ENCODE peak calls at places on chromosome 6, in ten cellular contexts. K is left lung; U is choroid plexus epithelial cell; Z is CD8-positive, alpha-beta T cell; Y is glutamatergic neuron; D is fibroblast of pulmonary artery; Q is CD14-positive monocyte; T is A549; F is cardiac muscle cell; E is psoas muscle. O is an unnamed sample.

GRCh38 chr6:57248311-57248895 is 26.3 kb upstream of the RAB23 start:
- DNase-seq in K (no peak), U (no peak), Z (no peak), Y (no peak), D (no peak), Q (no peak), T (no peak), F (no peak), E (no peak), O (no peak)

GRCh38 chr6:71368284-71368683 is 79.7 kb downstream of the OGFRL1 start:
- DNase-seq in K (no peak), U (no peak), Z (no peak), Y (no peak), D (no peak), Q (no peak), T (no peak), F (no peak), E (no peak), O (no peak)

GRCh38 chr6:118584906-118585305 is 36.8 kb downstream of the PLN start:
- DNase-seq in K (no peak), U (no peak), Z (no peak), Y (no peak), D (no peak), Q (no peak), T (no peak), F (no peak), E (no peak), O (no peak)

GRCh38 chr6:147986891-147987290 is 355.7 kb upstream of the SASH1 start:
- DNase-seq in K (no peak), U (no peak), Z (no peak), Y (no peak), D (peak; percentile 3), Q (no peak), T (no peak), F (peak; percentile 62), E (no peak), O (no peak)

GRCh38 chr6:93416575-93417420 is 2.6 kb downstream of the EPHA7 start:
- DNase-seq in K (no peak), U (peak; percentile 35), Z (no peak), Y (peak; percentile 60), D (peak; percentile 12), Q (no peak), T (peak; percentile 3), F (peak; percentile 30), E (peak; percentile 48), O (no peak)

GRCh38 chr6:16805190-16805860 is 44.1 kb upstream of the ATXN1 start:
- DNase-seq in K (no peak), U (peak; percentile 16), Z (no peak), Y (no peak), D (no peak), Q (no peak), T (no peak), F (no peak), E (no peak), O (no peak)

GRCh38 chr6:83442752-83443151 is 11.9 kb upstream of the ME1 start:
- DNase-seq in K (no peak), U (peak; percentile 45), Z (no peak), Y (no peak), D (peak; percentile 68), Q (no peak), T (no peak), F (peak; percentile 83), E (no peak), O (no peak)

GRCh38 chr6:80771941-80772340 is 665.5 kb downstream of the BCKDHB start:
- DNase-seq in K (no peak), U (peak; percentile 60), Z (no peak), Y (no peak), D (peak; percentile 61), Q (no peak), T (no peak), F (peak; percentile 48), E (no peak), O (no peak)

DNA sequence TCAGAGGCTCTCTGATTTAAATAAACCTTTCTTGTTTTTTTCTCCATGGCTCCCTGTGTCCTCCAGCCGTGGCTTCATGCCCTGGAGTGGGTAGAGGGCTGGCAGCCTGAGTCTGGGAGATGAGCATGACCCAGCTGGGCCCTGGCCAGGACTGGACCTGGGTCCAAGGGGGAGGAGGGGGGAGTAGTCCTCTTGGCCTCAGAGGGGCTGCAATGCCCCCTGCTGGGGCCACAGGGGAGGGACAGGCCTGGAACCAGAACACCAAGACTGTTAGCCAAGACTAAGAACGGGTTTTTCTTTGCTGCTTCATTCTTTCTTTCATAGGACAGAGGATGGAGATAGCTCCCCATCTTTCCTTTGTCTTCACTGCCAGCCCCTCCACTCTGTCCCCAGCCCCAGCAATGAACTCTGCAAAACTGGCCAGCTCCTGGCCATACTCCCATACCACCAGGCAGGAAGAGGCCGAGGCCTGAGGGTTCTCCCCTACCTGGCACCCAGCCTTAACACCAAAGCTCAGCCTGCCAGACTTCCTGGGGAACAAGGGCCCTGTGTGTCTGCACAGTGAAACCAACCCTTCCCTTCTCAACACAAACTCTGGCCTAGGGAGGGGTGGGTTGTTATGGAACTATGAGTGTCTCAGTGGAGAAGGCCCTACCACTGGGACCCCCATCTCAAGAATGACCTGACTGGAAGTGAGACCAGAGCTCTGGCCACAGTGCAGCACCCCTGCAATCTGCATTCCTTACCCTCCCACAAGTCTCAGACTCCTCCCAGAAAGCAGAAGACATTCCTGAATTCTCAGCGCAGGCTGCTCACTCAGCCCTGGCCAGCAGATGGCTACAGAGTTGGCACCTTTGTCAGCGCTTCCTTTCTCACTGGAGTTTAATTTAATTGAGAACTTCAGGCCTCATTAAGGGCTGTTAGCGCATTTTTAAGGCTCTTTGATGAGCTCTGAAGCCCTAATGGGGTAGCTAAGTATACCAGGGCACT is 11.0 kb downstream of the SLC29A1 start:
- DNase-seq in K (no peak), U (peak; percentile 87), Z (no peak), Y (peak; percentile 70), D (peak; percentile 84), Q (no peak), T (no peak), F (peak; percentile 89), E (peak; percentile 96), O (no peak)
- TF ChIP-seq CTCF in K (peak; percentile 52), U (peak; percentile 86), Z (peak; percentile 19), Y (peak; percentile 77), D (peak; percentile 91), Q (peak; percentile 23), T (peak; percentile 55), F (peak; percentile 95), E (peak; percentile 84), O (no peak)

DNA sequence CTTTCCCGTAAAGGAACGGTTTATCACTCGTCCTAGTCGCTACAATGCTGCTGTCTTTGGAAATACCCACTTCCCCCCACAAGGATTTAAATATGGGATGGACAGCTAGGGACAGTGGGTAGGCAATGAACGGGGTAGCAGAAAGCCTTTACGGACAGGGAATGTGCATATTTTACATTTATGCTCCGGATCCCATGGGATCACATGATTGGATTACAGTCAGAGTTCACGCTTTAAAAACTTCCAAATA is 1.2 kb downstream of the HIVEP1 start:
- DNase-seq in K (no peak), U (no peak), Z (no peak), Y (no peak), D (no peak), Q (no peak), T (no peak), F (no peak), E (no peak), O (no peak)
- TF ChIP-seq CTCF in K (no peak), U (no peak), Z (no peak), Y (no peak), D (no peak), Q (no peak), T (no peak), F (no peak), E (no peak), O (no peak)

GRCh38 chr6:41734666-41735426 is 562 bp downstream of the TFEB start:
- DNase-seq in K (peak; percentile 86), U (peak; percentile 84), Z (peak; percentile 76), Y (peak; percentile 50), D (peak; percentile 76), Q (peak; percentile 64), T (peak; percentile 69), F (peak; percentile 84), E (peak; percentile 89), O (peak; percentile 74)

GRCh38 chr6:41735427-41736206 is at the start of gene TFEB:
- DNase-seq in K (peak; percentile 96), U (peak; percentile 94), Z (peak; percentile 94), Y (peak; percentile 96), D (peak; percentile 92), Q (peak; percentile 92), T (peak; percentile 77), F (peak; percentile 93), E (peak; percentile 97), O (peak; percentile 96)

GRCh38 chr6:41733349-41733706 is 2.1 kb downstream of the TFEB start:
- DNase-seq in K (no peak), U (no peak), Z (no peak), Y (no peak), D (no peak), Q (no peak), T (no peak), F (no peak), E (no peak), O (no peak)

GRCh38 chr6:41732601-41733348 is 2.6 kb downstream of the TFEB start:
- DNase-seq in K (no peak), U (peak; percentile 67), Z (peak; percentile 58), Y (no peak), D (no peak), Q (no peak), T (no peak), F (no peak), E (peak; percentile 77), O (peak; percentile 77)

DNA sequence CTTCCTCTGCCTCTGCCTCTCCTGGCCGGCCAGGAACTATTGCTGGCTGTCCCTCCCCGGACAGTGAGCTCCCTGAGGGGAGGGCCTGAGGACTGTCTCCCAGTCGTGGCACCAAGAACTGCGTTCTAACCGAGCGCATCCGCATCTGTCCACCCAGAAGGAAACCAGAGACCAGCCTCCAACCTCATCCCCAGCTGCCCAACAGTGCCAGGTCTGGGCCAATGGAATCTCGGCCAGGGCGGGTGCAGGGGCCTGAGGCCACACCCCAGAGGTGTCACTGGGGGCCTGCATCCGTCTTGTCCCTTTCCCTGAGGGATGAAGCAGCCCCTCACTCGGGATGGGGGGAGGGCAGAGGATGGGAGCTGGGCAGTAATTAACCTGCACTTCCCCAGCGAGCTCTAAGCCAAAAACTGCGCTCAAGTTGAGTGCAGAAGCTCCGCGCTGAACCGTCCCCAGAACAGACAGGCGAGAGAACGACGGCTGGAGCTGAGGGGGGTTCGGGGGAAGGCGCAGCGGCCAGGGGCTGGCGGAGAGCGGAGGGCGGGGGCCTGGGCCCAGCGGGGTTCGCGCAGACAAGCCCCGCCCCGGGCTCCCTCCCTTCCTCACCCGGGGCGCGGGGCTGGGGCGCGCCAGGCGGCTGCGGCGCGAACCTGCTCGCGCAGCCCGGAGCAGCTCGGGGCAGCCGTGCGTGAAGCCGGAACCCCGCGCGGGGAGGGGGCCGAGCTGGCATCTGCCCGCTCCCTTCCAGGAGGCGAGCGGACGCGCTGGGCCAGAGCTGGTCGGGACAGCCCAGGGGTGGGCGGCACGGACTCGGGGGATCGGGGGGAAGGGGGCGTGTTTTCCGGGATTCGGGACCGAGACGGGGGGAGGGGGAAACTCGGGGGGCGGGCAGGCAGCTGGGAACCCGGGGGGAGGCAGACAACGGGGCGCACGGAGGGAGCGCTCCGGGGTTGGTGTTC is 1.4 kb downstream of the TFEB start:
- DNase-seq in K (peak; percentile 83), U (peak; percentile 83), Z (peak; percentile 66), Y (peak; percentile 73), D (peak; percentile 61), Q (peak; percentile 63), T (peak; percentile 85), F (peak; percentile 80), E (peak; percentile 87), O (peak; percentile 81)
- TF ChIP-seq CTCF in K (no peak), U (no peak), Z (no peak), Y (no peak), D (no peak), Q (no peak), T (no peak), F (no peak), E (no peak), O (no peak)

GRCh38 chr6:106089981-106090380 is 3.8 kb downstream of the PRDM1 start:
- DNase-seq in K (no peak), U (peak; percentile 73), Z (no peak), Y (no peak), D (peak; percentile 38), Q (no peak), T (no peak), F (peak; percentile 42), E (no peak), O (no peak)
- TF ChIP-seq CTCF in K (no peak), U (peak; percentile 50), Z (no peak), Y (no peak), D (no peak), Q (peak; percentile 25), T (no peak), F (no peak), E (no peak), O (no peak)

O was measured in natural killer cell.